ENCODE peak calls at places on chromosomes 2 and 18, in five cellular contexts. S, C, E, T and L are unnamed samples.

GRCh38 chr2:29662841-29663240 is 258.5 kb downstream of the ALK start:
- DNase-seq in S (no peak), C (no peak), E (peak), T (no peak), L (no peak)

GRCh38 chr2:151367571-151367970 is 10.2 kb downstream of the TNFAIP6 start:
- DNase-seq in S (no peak), C (no peak), E (no peak), T (no peak), L (peak)

GRCh38 chr18:45081579-45082181 is 401.0 kb downstream of the SETBP1 start:
- DNase-seq in S (no peak), C (no peak), E (no peak), T (no peak), L (no peak)

GRCh38 chr2:130814931-130815680 is 21.6 kb upstream of the ARHGEF4 start:
- DNase-seq in S (no peak), C (no peak), E (no peak), T (no peak), L (no peak)

GRCh38 chr2:55616509-55617159 is 788 bp downstream of the PPP4R3B start:
- DNase-seq in S (peak), C (peak), E (peak), T (peak), L (no peak)

GRCh38 chr18:62109676-62110075 is 77.2 kb downstream of the PIGN start:
- DNase-seq in S (no peak), C (no peak), E (no peak), T (no peak), L (peak)

GRCh38 chr2:238305092-238305862 is 15.0 kb upstream of the TRAF3IP1 start:
- DNase-seq in S (peak), C (no peak), E (peak), T (no peak), L (no peak)

GRCh38 chr2:24454258-24454657 is 36.8 kb upstream of the NCOA1 start:
- DNase-seq in S (no peak), C (no peak), E (no peak), T (peak), L (no peak)

GRCh38 chr18:35729971-35730668 is 148.6 kb downstream of the GALNT1 start:
- DNase-seq in S (no peak), C (no peak), E (no peak), T (no peak), L (no peak)

DNA sequence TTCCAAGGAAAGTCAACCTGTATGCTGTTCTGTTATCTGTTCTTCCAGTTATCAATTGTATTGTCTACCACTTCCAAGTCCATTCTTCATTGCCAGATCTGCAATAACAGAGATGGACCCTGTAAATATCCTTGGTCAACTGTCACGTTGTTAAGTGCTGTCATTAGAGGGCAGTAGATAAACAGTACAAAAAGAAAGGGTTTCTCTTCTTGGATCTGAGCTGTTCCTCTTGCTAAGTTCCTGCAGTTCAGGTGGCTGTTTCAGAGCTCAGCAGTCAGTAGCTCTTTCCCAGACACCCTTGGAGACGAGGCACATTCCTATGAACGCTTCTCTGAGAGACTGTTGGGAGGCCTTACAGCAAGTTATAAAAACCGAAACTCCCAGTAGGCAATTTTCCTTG is 957.1 kb upstream of the CHAC2 start:
- DNase-seq in S (no peak), C (peak), E (peak), T (peak), L (no peak)
- TF ChIP-seq CTCF in S (peak), C (peak), E (peak), T (peak), L (no peak)

DNA sequence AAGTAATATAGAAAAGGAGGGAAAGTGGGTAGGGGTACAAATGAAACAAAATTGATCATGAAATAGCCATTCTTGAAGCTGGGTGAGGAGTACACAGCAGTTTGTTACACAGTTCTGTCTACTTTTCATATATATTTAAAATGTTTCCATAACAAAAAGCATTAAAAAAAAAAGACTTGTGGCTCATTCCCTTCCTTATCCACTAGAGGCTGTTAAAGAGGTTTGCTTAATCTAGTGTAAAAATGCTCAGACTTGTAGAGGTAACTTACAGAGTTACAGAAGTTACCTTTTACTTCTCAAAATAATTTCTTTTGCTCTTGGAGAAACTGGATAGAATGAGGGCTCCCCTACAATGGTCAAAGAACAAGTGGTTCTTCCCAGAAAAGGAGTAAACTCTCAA is 8.1 kb upstream of the WIPF1 start:
- DNase-seq in S (no peak), C (no peak), E (peak), T (no peak), L (no peak)
- TF ChIP-seq CTCF in S (no peak), C (peak), E (peak), T (peak), L (peak)

DNA sequence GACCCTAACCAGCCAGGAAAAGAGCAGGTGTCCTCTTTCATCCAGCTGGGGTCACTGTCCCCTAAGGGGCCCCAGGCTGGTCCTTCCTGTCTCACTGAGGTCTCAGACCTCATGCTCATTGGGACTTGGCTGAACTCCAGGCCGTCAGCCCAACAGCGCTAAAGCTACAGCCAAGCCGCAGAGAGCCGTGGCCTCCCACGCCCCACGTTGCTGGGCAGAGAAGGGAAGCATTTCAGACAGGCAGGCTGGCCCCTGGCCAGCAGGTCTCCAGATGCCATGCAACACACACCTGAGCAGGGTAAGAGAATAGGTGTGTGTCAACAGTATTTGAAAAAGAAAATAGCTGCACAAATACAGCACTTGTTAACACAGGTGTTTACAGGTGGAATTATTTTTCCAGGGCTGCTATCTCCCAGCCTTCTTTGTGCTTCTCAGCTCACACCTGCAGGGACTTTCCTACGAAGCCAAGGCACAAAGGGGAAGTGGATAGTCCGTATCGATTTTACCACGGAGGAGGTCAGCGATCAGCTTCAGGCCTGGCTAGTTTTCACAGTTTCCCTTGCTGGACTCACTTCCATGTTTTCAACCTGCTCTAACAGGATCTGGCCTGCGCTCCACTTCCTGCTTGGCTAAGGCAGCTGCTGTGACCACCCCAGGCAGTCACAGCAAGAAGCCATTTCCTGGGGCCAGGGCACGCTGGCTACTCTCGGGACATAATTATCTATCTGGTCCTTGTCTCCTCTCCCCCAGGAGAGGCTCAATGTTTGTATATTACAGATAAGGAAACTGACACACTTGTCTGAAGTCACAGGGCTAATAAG is 156.1 kb upstream of the ID2 start:
- DNase-seq in S (peak), C (peak), E (peak), T (peak), L (no peak)
- TF ChIP-seq CTCF in S (peak), C (no peak), E (peak), T (peak), L (no peak)

GRCh38 chr2:85843543-85843942 is 45.2 kb downstream of the ST3GAL5 start:
- DNase-seq in S (no peak), C (no peak), E (peak), T (peak), L (no peak)
- TF ChIP-seq CTCF in S (peak), C (peak), E (peak), T (peak), L (peak)

GRCh38 chr18:79068946-79069791 is at the start of gene ATP9B:
- DNase-seq in S (peak), C (peak), E (peak), T (peak), L (peak)
- TF ChIP-seq CTCF in S (peak), C (no peak), E (no peak), T (no peak), L (peak)

GRCh38 chr2:226994775-226995174 is 158.9 kb downstream of the RHBDD1 start:
- DNase-seq in S (peak), C (no peak), E (no peak), T (peak), L (no peak)
- TF ChIP-seq CTCF in S (peak), C (no peak), E (no peak), T (peak), L (no peak)

GRCh38 chr2:208265807-208266640 is at the start of gene PIKFYVE:
- DNase-seq in S (peak), C (peak), E (peak), T (peak), L (peak)
- TF ChIP-seq CTCF in S (peak), C (no peak), E (no peak), T (no peak), L (no peak)

DNA sequence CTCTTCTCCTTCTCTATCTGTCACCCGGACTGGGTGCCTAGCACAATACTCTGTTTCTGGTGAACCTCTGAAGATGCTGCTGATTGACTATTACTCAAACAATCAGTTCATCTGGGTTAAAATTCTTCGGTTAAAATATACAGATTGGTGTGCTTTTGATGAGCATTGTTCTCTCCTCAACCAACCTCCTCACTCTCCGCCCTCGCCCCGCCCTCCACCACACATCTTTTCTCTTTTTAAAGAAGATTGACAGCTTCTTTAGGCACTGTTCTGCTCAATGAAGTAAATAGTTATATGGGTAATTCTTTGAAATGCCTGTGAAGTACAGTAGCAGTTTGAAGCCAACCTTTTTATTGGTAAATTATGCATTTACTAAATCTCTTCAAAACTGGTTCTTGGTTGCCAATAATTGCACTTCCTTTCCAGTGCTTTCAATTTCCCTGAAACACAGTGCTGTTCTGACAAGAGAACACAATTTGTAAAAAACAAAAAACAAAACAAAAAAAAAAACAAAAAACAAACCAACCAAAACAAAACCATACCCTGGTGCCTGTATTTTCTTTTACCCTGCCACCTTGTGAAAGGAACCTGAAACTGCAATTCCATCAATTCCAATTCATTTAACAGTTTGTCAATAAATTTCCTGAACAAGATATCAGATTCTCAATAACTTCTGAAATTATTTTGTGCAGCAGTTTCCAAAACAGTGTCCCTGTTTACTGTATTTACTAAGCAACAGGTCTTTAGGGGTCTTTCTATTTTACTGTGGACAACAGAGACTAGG is 188.6 kb downstream of the LRP1B start:
- DNase-seq in S (no peak), C (no peak), E (peak), T (no peak), L (no peak)
- TF ChIP-seq CTCF in S (no peak), C (peak), E (peak), T (peak), L (peak)

GRCh38 chr18:36899289-36899688 is 70.4 kb downstream of the KIAA1328 start:
- DNase-seq in S (peak), C (no peak), E (peak), T (peak), L (no peak)
- TF ChIP-seq CTCF in S (peak), C (peak), E (peak), T (peak), L (no peak)

DNA sequence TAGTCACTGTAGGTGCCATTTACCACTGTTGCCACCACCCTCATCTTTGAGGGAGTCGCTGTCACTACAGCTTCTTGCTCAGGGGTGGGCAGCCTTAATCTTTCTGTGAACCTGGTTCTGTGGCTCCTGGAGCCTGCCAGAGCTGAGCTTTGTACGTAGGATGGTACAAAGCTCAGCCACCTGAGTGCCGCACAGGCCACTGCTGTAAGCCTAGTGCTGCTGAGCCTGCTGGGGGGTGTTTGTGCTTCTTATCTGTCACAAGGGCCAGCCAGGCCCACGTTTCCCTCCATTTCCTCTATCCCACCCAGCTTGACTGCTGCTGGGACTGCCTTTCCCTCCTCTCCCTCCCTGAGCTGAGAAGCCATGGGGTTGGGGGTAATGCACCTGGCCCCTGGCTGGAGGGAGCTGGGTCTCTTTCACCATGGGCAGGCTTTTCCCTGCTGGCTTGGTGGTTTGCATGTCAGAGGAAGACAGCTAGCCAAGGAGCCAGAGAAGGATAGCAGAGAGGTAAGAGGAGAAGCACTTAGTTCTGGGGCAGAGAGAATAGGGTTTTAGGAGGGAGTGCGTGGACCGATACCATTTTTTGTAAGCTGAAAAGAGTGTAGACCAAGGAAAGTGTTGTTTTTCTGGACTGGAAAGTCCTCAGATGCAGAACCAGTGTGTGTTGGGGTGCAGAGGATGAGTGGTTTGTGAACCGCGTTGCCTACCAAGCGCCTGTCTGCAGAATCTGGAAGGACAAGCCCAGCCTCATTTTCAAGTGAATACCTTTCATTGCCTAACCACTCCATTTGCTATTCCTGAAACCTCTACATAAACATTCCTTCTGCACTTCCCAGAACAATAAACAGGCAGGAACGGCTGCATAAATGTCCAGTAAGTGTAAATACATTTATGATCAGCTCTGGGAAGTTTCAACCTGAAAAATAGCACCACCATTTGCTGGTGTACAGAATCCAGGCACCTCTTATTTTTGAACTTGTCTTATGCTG is 45.1 kb upstream of the FHL2 start:
- DNase-seq in S (no peak), C (peak), E (peak), T (no peak), L (no peak)
- TF ChIP-seq CTCF in S (no peak), C (no peak), E (no peak), T (no peak), L (no peak)